ENCODE peak calls at places on chromosomes 1 and 21, in five cellular contexts. F, A, G, S and R are unnamed samples. For H3K27me3, the result is how much of the 10 kb centered on the place peaks cover.

GRCh38 chr1:110309768-110310167 is 29.4 kb upstream of the RBM15 start:
- DNase-seq in G (no peak), S (peak), F (no peak), A (peak), R (no peak)

GRCh38 chr1:241888232-241888631 is 40.2 kb downstream of the EXO1 start:
- DNase-seq in S (peak), G (no peak), F (no peak), A (no peak), R (no peak)

GRCh38 chr1:197958438-197958837 is 41.3 kb downstream of the LHX9 start:
- DNase-seq in S (no peak), G (no peak), A (no peak), F (no peak), R (no peak)

GRCh38 chr1:180973360-180973759 is 49.3 kb downstream of the STX6 start:
- DNase-seq in A (no peak), F (no peak), S (no peak), G (no peak), R (no peak)

GRCh38 chr21:42456457-42456856 is 39.6 kb downstream of the RSPH1 start:
- DNase-seq in S (no peak), A (peak), F (no peak), G (no peak), R (no peak)

GRCh38 chr21:36202721-36203602 is 46.3 kb downstream of the DOP1B start:
- DNase-seq in S (no peak), G (no peak), A (no peak), F (no peak), R (no peak)

GRCh38 chr1:178010674-178011073 is 40.8 kb upstream of the SEC16B start:
- DNase-seq in G (no peak), F (no peak), S (no peak), A (no peak), R (no peak)

GRCh38 chr1:156823210-156823790 is 6.7 kb upstream of the SH2D2A start:
- DNase-seq in A (no peak), S (no peak), F (no peak), G (no peak), R (no peak)

GRCh38 chr1:3698660-3699408 is 46.5 kb downstream of the TP73 start:
- DNase-seq in S (no peak), G (no peak), A (no peak), F (no peak), R (no peak)
- H3K4me3 ChIP-seq in S (no peak), G (no peak), A (no peak), F (no peak), R (no peak)

GRCh38 chr1:64469614-64469976 is 334 bp upstream of the CACHD1 start:
- DNase-seq in S (no peak), G (peak), A (no peak), F (no peak), R (no peak)

GRCh38 chr1:64471218-64471719 is 1.3 kb downstream of the CACHD1 start:
- DNase-seq in G (peak), S (no peak), F (peak), A (no peak), R (peak)

GRCh38 chr1:64470670-64471217 is 815 bp downstream of the CACHD1 start:
- DNase-seq in A (no peak), G (peak), F (peak), S (no peak), R (no peak)

GRCh38 chr1:64469121-64469520 is 808 bp upstream of the CACHD1 start:
- DNase-seq in A (no peak), F (no peak), S (no peak), G (no peak), R (no peak)

GRCh38 chr1:64469977-64470669 is at the start of gene CACHD1:
- DNase-seq in F (peak), G (peak), A (peak), S (peak), R (peak)
- TF ChIP-seq CTCF in F (peak), G (peak), A (peak), S (peak), R (peak)

GRCh38 chr1:10782491-10783244 is 13.8 kb downstream of the CASZ1 start:
- DNase-seq in A (no peak), S (no peak), F (no peak), G (peak), R (no peak)
- H3K27me3 ChIP-seq in A (under half), S (half or more), F (under half), G (under half), R (under half)

GRCh38 chr1:159000627-159001026 is 9.1 kb upstream of the IFI16 start:
- DNase-seq in S (peak), G (peak), F (peak), A (peak), R (peak)
- H3K4me3 ChIP-seq in S (peak), G (peak), F (peak), A (peak), R (no peak)

GRCh38 chr1:186337554-186337953 is 37.5 kb downstream of the TPR start:
- DNase-seq in F (no peak), S (no peak), G (no peak), A (no peak), R (no peak)

GRCh38 chr1:186340772-186341171 is 34.3 kb downstream of the TPR start:
- DNase-seq in G (no peak), S (no peak), F (no peak), A (no peak), R (no peak)
- TF ChIP-seq CTCF in G (no peak), S (no peak), F (no peak), A (no peak), R (no peak)

GRCh38 chr1:205470131-205470530 is 14.3 kb upstream of the BLACAT1 start:
- DNase-seq in G (no peak), A (no peak), F (no peak), S (no peak), R (no peak)
- H3K27me3 ChIP-seq in G (under half), A (under half), F (under half), S (under half), R (under half)

GRCh38 chr1:213201380-213202155 is 150.5 kb downstream of the RPS6KC1 start:
- DNase-seq in F (no peak), S (no peak), G (no peak), A (peak), R (no peak)
- H3K4me3 ChIP-seq in F (no peak), S (no peak), G (no peak), A (no peak), R (no peak)

DNA sequence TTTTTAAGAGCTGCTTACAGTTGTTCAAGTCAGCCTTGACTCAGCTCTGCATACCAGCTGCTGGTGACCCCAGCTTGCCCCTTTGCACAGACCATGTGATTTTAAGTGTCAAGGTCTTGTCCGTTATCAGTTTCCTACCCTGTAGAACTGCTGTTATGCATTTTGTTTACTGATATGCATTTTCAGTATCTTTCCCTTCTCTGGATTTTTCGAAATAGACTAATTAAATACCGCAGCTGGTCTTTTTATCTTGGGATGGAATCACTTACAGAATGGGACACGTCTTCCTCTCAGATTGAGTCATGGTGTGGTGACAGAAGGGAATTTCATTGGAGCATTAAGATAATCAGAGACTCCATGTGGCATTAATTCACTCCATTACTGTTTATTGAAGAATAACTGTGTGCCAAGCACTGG is 145.6 kb downstream of the FMN2 start:
- DNase-seq in F (no peak), A (peak), G (no peak), S (no peak), R (no peak)
- TF ChIP-seq CTCF in F (no peak), A (no peak), G (no peak), S (no peak), R (no peak)